ENCODE peak calls at places on chromosomes 16 and 17, in ten cellular contexts. One of them, this sample, is unnamed.

GRCh38 chr17:55889271-55889670 is 138.4 kb downstream of the PCTP start:
- DNase-seq in cardiac fibroblast: no peak
- DNase-seq in left ventricle myocardium inferior: no peak
- DNase-seq in lower lobe of right lung: no peak
- DNase-seq in GM12865: no peak
- DNase-seq in tibial nerve: no peak
- DNase-seq in mucosa of descending colon: no peak
- DNase-seq in fibroblast of pulmonary artery: no peak
- DNase-seq in HL-60: no peak
- DNase-seq in fibroblast of the aortic adventitia: no peak
- DNase-seq in this sample: no peak

GRCh38 chr17:1488826-1489275 is 3.6 kb downstream of the MYO1C start:
- DNase-seq in mucosa of descending colon: no peak
- DNase-seq in left ventricle myocardium inferior: no peak
- DNase-seq in lower lobe of right lung: no peak
- DNase-seq in fibroblast of the aortic adventitia: no peak
- DNase-seq in GM12865: no peak
- DNase-seq in tibial nerve: no peak
- DNase-seq in fibroblast of pulmonary artery: no peak
- DNase-seq in cardiac fibroblast: no peak
- DNase-seq in HL-60: no peak
- DNase-seq in this sample: no peak

GRCh38 chr17:12911241-12911640 is 106.6 kb downstream of the ELAC2 start:
- DNase-seq in fibroblast of the aortic adventitia: no peak
- DNase-seq in fibroblast of pulmonary artery: peak
- DNase-seq in cardiac fibroblast: peak
- DNase-seq in HL-60: no peak
- DNase-seq in tibial nerve: no peak
- DNase-seq in GM12865: no peak
- DNase-seq in mucosa of descending colon: no peak
- DNase-seq in left ventricle myocardium inferior: no peak
- DNase-seq in lower lobe of right lung: no peak
- DNase-seq in this sample: peak

GRCh38 chr17:35094902-35095301 is 24.8 kb downstream of the RAD51D start:
- DNase-seq in fibroblast of pulmonary artery: peak
- DNase-seq in cardiac fibroblast: peak
- DNase-seq in HL-60: no peak
- DNase-seq in lower lobe of right lung: no peak
- DNase-seq in left ventricle myocardium inferior: no peak
- DNase-seq in fibroblast of the aortic adventitia: peak
- DNase-seq in tibial nerve: no peak
- DNase-seq in mucosa of descending colon: no peak
- DNase-seq in GM12865: no peak
- DNase-seq in this sample: peak

GRCh38 chr17:72212041-72212440 is 91.2 kb downstream of the SOX9 start:
- DNase-seq in mucosa of descending colon: no peak
- DNase-seq in left ventricle myocardium inferior: no peak
- DNase-seq in fibroblast of the aortic adventitia: no peak
- DNase-seq in tibial nerve: no peak
- DNase-seq in lower lobe of right lung: no peak
- DNase-seq in GM12865: no peak
- DNase-seq in fibroblast of pulmonary artery: no peak
- DNase-seq in cardiac fibroblast: no peak
- DNase-seq in HL-60: no peak
- DNase-seq in this sample: no peak

GRCh38 chr17:38352245-38353083 is 820 bp downstream of the SOCS7 start:
- DNase-seq in GM12865: peak
- DNase-seq in HL-60: peak
- DNase-seq in fibroblast of pulmonary artery: peak
- DNase-seq in left ventricle myocardium inferior: peak
- DNase-seq in fibroblast of the aortic adventitia: no peak
- DNase-seq in mucosa of descending colon: no peak
- DNase-seq in lower lobe of right lung: peak
- DNase-seq in tibial nerve: no peak
- DNase-seq in cardiac fibroblast: peak
- DNase-seq in this sample: peak

GRCh38 chr16:25625620-25626019 is 66.1 kb upstream of the HS3ST4 start:
- DNase-seq in mucosa of descending colon: no peak
- DNase-seq in cardiac fibroblast: no peak
- DNase-seq in lower lobe of right lung: no peak
- DNase-seq in HL-60: no peak
- DNase-seq in fibroblast of the aortic adventitia: no peak
- DNase-seq in tibial nerve: no peak
- DNase-seq in left ventricle myocardium inferior: no peak
- DNase-seq in GM12865: no peak
- DNase-seq in fibroblast of pulmonary artery: no peak
- DNase-seq in this sample: no peak

GRCh38 chr16:30997000-30997886 is 12.2 kb downstream of the HSD3B7 start:
- DNase-seq in mucosa of descending colon: peak
- DNase-seq in HL-60: peak
- DNase-seq in lower lobe of right lung: peak
- DNase-seq in fibroblast of pulmonary artery: peak
- DNase-seq in cardiac fibroblast: peak
- DNase-seq in fibroblast of the aortic adventitia: peak
- DNase-seq in tibial nerve: peak
- DNase-seq in GM12865: peak
- DNase-seq in left ventricle myocardium inferior: peak
- DNase-seq in this sample: peak

GRCh38 chr16:80828495-80828894 is 24.1 kb upstream of the CDYL2 start:
- DNase-seq in fibroblast of pulmonary artery: no peak
- DNase-seq in mucosa of descending colon: no peak
- DNase-seq in HL-60: no peak
- DNase-seq in left ventricle myocardium inferior: no peak
- DNase-seq in tibial nerve: no peak
- DNase-seq in cardiac fibroblast: no peak
- DNase-seq in GM12865: no peak
- DNase-seq in lower lobe of right lung: no peak
- DNase-seq in fibroblast of the aortic adventitia: no peak
- DNase-seq in this sample: no peak

GRCh38 chr16:83937267-83937666 is 15.8 kb upstream of the OSGIN1 start:
- DNase-seq in left ventricle myocardium inferior: no peak
- DNase-seq in mucosa of descending colon: no peak
- DNase-seq in lower lobe of right lung: no peak
- DNase-seq in HL-60: no peak
- DNase-seq in GM12865: no peak
- DNase-seq in fibroblast of the aortic adventitia: no peak
- DNase-seq in cardiac fibroblast: no peak
- DNase-seq in fibroblast of pulmonary artery: no peak
- DNase-seq in tibial nerve: no peak
- DNase-seq in this sample: no peak

GRCh38 chr16:518858-519257 is 8.7 kb upstream of the CAPN15 start:
- DNase-seq in cardiac fibroblast: no peak
- DNase-seq in left ventricle myocardium inferior: no peak
- DNase-seq in lower lobe of right lung: peak
- DNase-seq in fibroblast of pulmonary artery: no peak
- DNase-seq in tibial nerve: no peak
- DNase-seq in HL-60: no peak
- DNase-seq in mucosa of descending colon: no peak
- DNase-seq in GM12865: no peak
- DNase-seq in fibroblast of the aortic adventitia: no peak
- DNase-seq in this sample: no peak

GRCh38 chr16:17444658-17445057 is 26.1 kb downstream of the XYLT1 start:
- DNase-seq in tibial nerve: no peak
- DNase-seq in fibroblast of pulmonary artery: no peak
- DNase-seq in fibroblast of the aortic adventitia: no peak
- DNase-seq in lower lobe of right lung: no peak
- DNase-seq in cardiac fibroblast: no peak
- DNase-seq in HL-60: no peak
- DNase-seq in mucosa of descending colon: no peak
- DNase-seq in GM12865: no peak
- DNase-seq in left ventricle myocardium inferior: no peak
- DNase-seq in this sample: no peak

GRCh38 chr16:17437142-17437720 is 33.5 kb downstream of the XYLT1 start:
- DNase-seq in HL-60: no peak
- DNase-seq in fibroblast of pulmonary artery: no peak
- DNase-seq in mucosa of descending colon: no peak
- DNase-seq in left ventricle myocardium inferior: no peak
- DNase-seq in lower lobe of right lung: no peak
- DNase-seq in cardiac fibroblast: no peak
- DNase-seq in GM12865: no peak
- DNase-seq in tibial nerve: no peak
- DNase-seq in fibroblast of the aortic adventitia: no peak
- DNase-seq in this sample: no peak

GRCh38 chr16:17440131-17440530 is 30.6 kb downstream of the XYLT1 start:
- DNase-seq in mucosa of descending colon: no peak
- DNase-seq in fibroblast of pulmonary artery: no peak
- DNase-seq in fibroblast of the aortic adventitia: no peak
- DNase-seq in cardiac fibroblast: no peak
- DNase-seq in GM12865: peak
- DNase-seq in tibial nerve: no peak
- DNase-seq in HL-60: no peak
- DNase-seq in left ventricle myocardium inferior: no peak
- DNase-seq in lower lobe of right lung: no peak
- DNase-seq in this sample: no peak

GRCh38 chr16:17435324-17435723 is 35.4 kb downstream of the XYLT1 start:
- DNase-seq in tibial nerve: no peak
- DNase-seq in GM12865: no peak
- DNase-seq in fibroblast of the aortic adventitia: no peak
- DNase-seq in HL-60: no peak
- DNase-seq in left ventricle myocardium inferior: no peak
- DNase-seq in fibroblast of pulmonary artery: no peak
- DNase-seq in cardiac fibroblast: no peak
- DNase-seq in lower lobe of right lung: no peak
- DNase-seq in mucosa of descending colon: no peak
- DNase-seq in this sample: no peak

GRCh38 chr16:17439580-17439979 is 31.2 kb downstream of the XYLT1 start:
- DNase-seq in cardiac fibroblast: no peak
- DNase-seq in tibial nerve: no peak
- DNase-seq in mucosa of descending colon: no peak
- DNase-seq in lower lobe of right lung: no peak
- DNase-seq in GM12865: no peak
- DNase-seq in fibroblast of the aortic adventitia: no peak
- DNase-seq in left ventricle myocardium inferior: no peak
- DNase-seq in HL-60: peak
- DNase-seq in fibroblast of pulmonary artery: no peak
- DNase-seq in this sample: no peak
- TF ChIP-seq CTCF in cardiac fibroblast: no peak
- TF ChIP-seq CTCF in tibial nerve: no peak
- TF ChIP-seq CTCF in mucosa of descending colon: no peak
- TF ChIP-seq CTCF in lower lobe of right lung: no peak
- TF ChIP-seq CTCF in GM12865: no peak
- TF ChIP-seq CTCF in fibroblast of the aortic adventitia: no peak
- TF ChIP-seq CTCF in left ventricle myocardium inferior: no peak
- TF ChIP-seq CTCF in HL-60: no peak
- TF ChIP-seq CTCF in fibroblast of pulmonary artery: no peak
- TF ChIP-seq CTCF in this sample: no peak

GRCh38 chr17:3695129-3695722 is 729 bp downstream of the P2RX5 start:
- DNase-seq in cardiac fibroblast: no peak
- DNase-seq in fibroblast of the aortic adventitia: no peak
- DNase-seq in lower lobe of right lung: no peak
- DNase-seq in HL-60: no peak
- DNase-seq in fibroblast of pulmonary artery: no peak
- DNase-seq in GM12865: peak
- DNase-seq in mucosa of descending colon: peak
- DNase-seq in left ventricle myocardium inferior: peak
- DNase-seq in tibial nerve: no peak
- DNase-seq in this sample: no peak
- H3K4me3 ChIP-seq in cardiac fibroblast: peak
- H3K4me3 ChIP-seq in fibroblast of the aortic adventitia: peak
- H3K4me3 ChIP-seq in lower lobe of right lung: peak
- H3K4me3 ChIP-seq in HL-60: peak
- H3K4me3 ChIP-seq in fibroblast of pulmonary artery: peak
- H3K4me3 ChIP-seq in GM12865: peak
- H3K4me3 ChIP-seq in mucosa of descending colon: no peak
- H3K4me3 ChIP-seq in left ventricle myocardium inferior: peak
- H3K4me3 ChIP-seq in tibial nerve: peak
- H3K4me3 ChIP-seq in this sample: peak

GRCh38 chr16:27195941-27196595 is 7.3 kb upstream of the KDM8 start:
- DNase-seq in mucosa of descending colon: no peak
- DNase-seq in tibial nerve: no peak
- DNase-seq in HL-60: no peak
- DNase-seq in lower lobe of right lung: no peak
- DNase-seq in GM12865: no peak
- DNase-seq in cardiac fibroblast: no peak
- DNase-seq in left ventricle myocardium inferior: no peak
- DNase-seq in fibroblast of pulmonary artery: no peak
- DNase-seq in fibroblast of the aortic adventitia: no peak
- DNase-seq in this sample: no peak
- TF ChIP-seq CTCF in mucosa of descending colon: no peak
- TF ChIP-seq CTCF in tibial nerve: no peak
- TF ChIP-seq CTCF in HL-60: no peak
- TF ChIP-seq CTCF in lower lobe of right lung: no peak
- TF ChIP-seq CTCF in GM12865: no peak
- TF ChIP-seq CTCF in cardiac fibroblast: no peak
- TF ChIP-seq CTCF in left ventricle myocardium inferior: no peak
- TF ChIP-seq CTCF in fibroblast of pulmonary artery: no peak
- TF ChIP-seq CTCF in fibroblast of the aortic adventitia: no peak
- TF ChIP-seq CTCF in this sample: no peak

GRCh38 chr17:10384175-10384574 is 11.4 kb upstream of the MYH13 start:
- DNase-seq in HL-60: no peak
- DNase-seq in left ventricle myocardium inferior: no peak
- DNase-seq in fibroblast of pulmonary artery: peak
- DNase-seq in fibroblast of the aortic adventitia: no peak
- DNase-seq in lower lobe of right lung: no peak
- DNase-seq in cardiac fibroblast: peak
- DNase-seq in GM12865: no peak
- DNase-seq in tibial nerve: no peak
- DNase-seq in mucosa of descending colon: no peak
- DNase-seq in this sample: no peak
- H3K4me3 ChIP-seq in HL-60: no peak
- H3K4me3 ChIP-seq in left ventricle myocardium inferior: no peak
- H3K4me3 ChIP-seq in fibroblast of pulmonary artery: no peak
- H3K4me3 ChIP-seq in fibroblast of the aortic adventitia: no peak
- H3K4me3 ChIP-seq in lower lobe of right lung: no peak
- H3K4me3 ChIP-seq in cardiac fibroblast: no peak
- H3K4me3 ChIP-seq in GM12865: no peak
- H3K4me3 ChIP-seq in tibial nerve: no peak
- H3K4me3 ChIP-seq in mucosa of descending colon: no peak
- H3K4me3 ChIP-seq in this sample: no peak